ENCODE peak calls at places on chromosome 19, in eight cellular contexts. One of them, this sample, is unnamed.

GRCh38 chr19:1206063-1206732 is 620 bp downstream of the STK11 start:
- DNase-seq in thoracic aorta: no peak
- DNase-seq in CD4-positive, alpha-beta T cell: no peak
- DNase-seq in posterior cingulate gyrus: no peak
- DNase-seq in activated B cell treated with CpG ODN at 0.5 μM for 24 hours: no peak
- DNase-seq in neural crest cell: no peak
- DNase-seq in posterior vena cava: peak
- DNase-seq in activated CD4-positive, CD25-positive, alpha-beta regulatory T cell treated with anti-CD3 and anti-CD28 coated beads, Interleukin-2, amount 50 U/mL, for 16 hours: no peak
- DNase-seq in this sample: peak

GRCh38 chr19:17879466-17879865 is 7.7 kb downstream of the SLC5A5 start:
- DNase-seq in thoracic aorta: no peak
- DNase-seq in CD4-positive, alpha-beta T cell: no peak
- DNase-seq in posterior cingulate gyrus: no peak
- DNase-seq in activated B cell treated with CpG ODN at 0.5 μM for 24 hours: no peak
- DNase-seq in neural crest cell: no peak
- DNase-seq in posterior vena cava: no peak
- DNase-seq in activated CD4-positive, CD25-positive, alpha-beta regulatory T cell treated with anti-CD3 and anti-CD28 coated beads, Interleukin-2, amount 50 U/mL, for 16 hours: no peak
- DNase-seq in this sample: peak

GRCh38 chr19:2488942-2489731 is 13.2 kb downstream of the GADD45B start:
- DNase-seq in thoracic aorta: no peak
- DNase-seq in CD4-positive, alpha-beta T cell: no peak
- DNase-seq in posterior cingulate gyrus: peak
- DNase-seq in activated B cell treated with CpG ODN at 0.5 μM for 24 hours: peak
- DNase-seq in neural crest cell: no peak
- DNase-seq in posterior vena cava: peak
- DNase-seq in activated CD4-positive, CD25-positive, alpha-beta regulatory T cell treated with anti-CD3 and anti-CD28 coated beads, Interleukin-2, amount 50 U/mL, for 16 hours: no peak
- DNase-seq in this sample: peak

GRCh38 chr19:50512999-50513745 is 541 bp downstream of the ASPDH start:
- DNase-seq in thoracic aorta: no peak
- DNase-seq in CD4-positive, alpha-beta T cell: no peak
- DNase-seq in posterior cingulate gyrus: peak
- DNase-seq in activated B cell treated with CpG ODN at 0.5 μM for 24 hours: no peak
- DNase-seq in neural crest cell: no peak
- DNase-seq in posterior vena cava: peak
- DNase-seq in activated CD4-positive, CD25-positive, alpha-beta regulatory T cell treated with anti-CD3 and anti-CD28 coated beads, Interleukin-2, amount 50 U/mL, for 16 hours: no peak
- DNase-seq in this sample: peak

GRCh38 chr19:13476071-13476470 is 30.2 kb downstream of the CACNA1A start:
- DNase-seq in thoracic aorta: no peak
- DNase-seq in CD4-positive, alpha-beta T cell: no peak
- DNase-seq in posterior cingulate gyrus: no peak
- DNase-seq in activated B cell treated with CpG ODN at 0.5 μM for 24 hours: no peak
- DNase-seq in neural crest cell: no peak
- DNase-seq in posterior vena cava: no peak
- DNase-seq in activated CD4-positive, CD25-positive, alpha-beta regulatory T cell treated with anti-CD3 and anti-CD28 coated beads, Interleukin-2, amount 50 U/mL, for 16 hours: no peak
- DNase-seq in this sample: no peak

GRCh38 chr19:3849092-3849491 is 19.7 kb downstream of the ZFR2 start:
- DNase-seq in thoracic aorta: no peak
- DNase-seq in CD4-positive, alpha-beta T cell: peak
- DNase-seq in posterior cingulate gyrus: no peak
- DNase-seq in activated B cell treated with CpG ODN at 0.5 μM for 24 hours: no peak
- DNase-seq in neural crest cell: peak
- DNase-seq in posterior vena cava: no peak
- DNase-seq in activated CD4-positive, CD25-positive, alpha-beta regulatory T cell treated with anti-CD3 and anti-CD28 coated beads, Interleukin-2, amount 50 U/mL, for 16 hours: no peak
- DNase-seq in this sample: no peak

GRCh38 chr19:36054733-36055686 is at the start of gene WDR62:
- DNase-seq in thoracic aorta: peak
- DNase-seq in CD4-positive, alpha-beta T cell: no peak
- DNase-seq in posterior cingulate gyrus: peak
- DNase-seq in activated B cell treated with CpG ODN at 0.5 μM for 24 hours: peak
- DNase-seq in neural crest cell: peak
- DNase-seq in posterior vena cava: peak
- DNase-seq in activated CD4-positive, CD25-positive, alpha-beta regulatory T cell treated with anti-CD3 and anti-CD28 coated beads, Interleukin-2, amount 50 U/mL, for 16 hours: peak
- DNase-seq in this sample: peak

GRCh38 chr19:18978616-18979015 is 37.6 kb upstream of the HOMER3 start:
- DNase-seq in thoracic aorta: no peak
- DNase-seq in CD4-positive, alpha-beta T cell: no peak
- DNase-seq in posterior cingulate gyrus: no peak
- DNase-seq in activated B cell treated with CpG ODN at 0.5 μM for 24 hours: no peak
- DNase-seq in neural crest cell: no peak
- DNase-seq in posterior vena cava: no peak
- DNase-seq in activated CD4-positive, CD25-positive, alpha-beta regulatory T cell treated with anti-CD3 and anti-CD28 coated beads, Interleukin-2, amount 50 U/mL, for 16 hours: no peak
- DNase-seq in this sample: no peak

GRCh38 chr19:41869374-41869955 is 7.6 kb upstream of the CD79A start:
- DNase-seq in thoracic aorta: no peak
- DNase-seq in CD4-positive, alpha-beta T cell: no peak
- DNase-seq in posterior cingulate gyrus: no peak
- DNase-seq in activated B cell treated with CpG ODN at 0.5 μM for 24 hours: no peak
- DNase-seq in neural crest cell: no peak
- DNase-seq in posterior vena cava: no peak
- DNase-seq in activated CD4-positive, CD25-positive, alpha-beta regulatory T cell treated with anti-CD3 and anti-CD28 coated beads, Interleukin-2, amount 50 U/mL, for 16 hours: no peak
- DNase-seq in this sample: peak

GRCh38 chr19:16927883-16928282 is 39.1 kb downstream of the F2RL3 start:
- DNase-seq in thoracic aorta: no peak
- DNase-seq in CD4-positive, alpha-beta T cell: no peak
- DNase-seq in posterior cingulate gyrus: peak
- DNase-seq in activated B cell treated with CpG ODN at 0.5 μM for 24 hours: no peak
- DNase-seq in neural crest cell: no peak
- DNase-seq in posterior vena cava: peak
- DNase-seq in activated CD4-positive, CD25-positive, alpha-beta regulatory T cell treated with anti-CD3 and anti-CD28 coated beads, Interleukin-2, amount 50 U/mL, for 16 hours: no peak
- DNase-seq in this sample: peak

GRCh38 chr19:47190167-47190727 is 40.8 kb downstream of the BBC3 start:
- DNase-seq in thoracic aorta: peak
- DNase-seq in CD4-positive, alpha-beta T cell: peak
- DNase-seq in posterior cingulate gyrus: peak
- DNase-seq in activated B cell treated with CpG ODN at 0.5 μM for 24 hours: no peak
- DNase-seq in neural crest cell: peak
- DNase-seq in posterior vena cava: no peak
- DNase-seq in activated CD4-positive, CD25-positive, alpha-beta regulatory T cell treated with anti-CD3 and anti-CD28 coated beads, Interleukin-2, amount 50 U/mL, for 16 hours: peak
- DNase-seq in this sample: peak

GRCh38 chr19:43779147-43779819 is 1.5 kb downstream of the KCNN4 start:
- DNase-seq in thoracic aorta: no peak
- DNase-seq in CD4-positive, alpha-beta T cell: no peak
- DNase-seq in posterior cingulate gyrus: no peak
- DNase-seq in activated B cell treated with CpG ODN at 0.5 μM for 24 hours: no peak
- DNase-seq in neural crest cell: no peak
- DNase-seq in posterior vena cava: no peak
- DNase-seq in activated CD4-positive, CD25-positive, alpha-beta regulatory T cell treated with anti-CD3 and anti-CD28 coated beads, Interleukin-2, amount 50 U/mL, for 16 hours: no peak
- DNase-seq in this sample: peak

GRCh38 chr19:48595171-48595570 is 11.4 kb upstream of the SPACA4 start:
- DNase-seq in thoracic aorta: no peak
- DNase-seq in CD4-positive, alpha-beta T cell: no peak
- DNase-seq in posterior cingulate gyrus: no peak
- DNase-seq in activated B cell treated with CpG ODN at 0.5 μM for 24 hours: no peak
- DNase-seq in neural crest cell: no peak
- DNase-seq in posterior vena cava: no peak
- DNase-seq in activated CD4-positive, CD25-positive, alpha-beta regulatory T cell treated with anti-CD3 and anti-CD28 coated beads, Interleukin-2, amount 50 U/mL, for 16 hours: no peak
- DNase-seq in this sample: no peak

GRCh38 chr19:35692010-35692409 is 12.3 kb upstream of the ZBTB32 start:
- DNase-seq in thoracic aorta: no peak
- DNase-seq in CD4-positive, alpha-beta T cell: no peak
- DNase-seq in posterior cingulate gyrus: no peak
- DNase-seq in activated B cell treated with CpG ODN at 0.5 μM for 24 hours: no peak
- DNase-seq in neural crest cell: no peak
- DNase-seq in posterior vena cava: no peak
- DNase-seq in activated CD4-positive, CD25-positive, alpha-beta regulatory T cell treated with anti-CD3 and anti-CD28 coated beads, Interleukin-2, amount 50 U/mL, for 16 hours: no peak
- DNase-seq in this sample: no peak

GRCh38 chr19:10625003-10625761 is at the start of gene SLC44A2:
- DNase-seq in thoracic aorta: no peak
- DNase-seq in CD4-positive, alpha-beta T cell: no peak
- DNase-seq in posterior cingulate gyrus: peak
- DNase-seq in activated B cell treated with CpG ODN at 0.5 μM for 24 hours: no peak
- DNase-seq in neural crest cell: peak
- DNase-seq in posterior vena cava: peak
- DNase-seq in activated CD4-positive, CD25-positive, alpha-beta regulatory T cell treated with anti-CD3 and anti-CD28 coated beads, Interleukin-2, amount 50 U/mL, for 16 hours: no peak
- DNase-seq in this sample: peak

GRCh38 chr19:46404039-46404883 is 9.1 kb downstream of the CCDC8 start:
- DNase-seq in thoracic aorta: no peak
- DNase-seq in CD4-positive, alpha-beta T cell: no peak
- DNase-seq in posterior cingulate gyrus: peak
- DNase-seq in activated B cell treated with CpG ODN at 0.5 μM for 24 hours: no peak
- DNase-seq in neural crest cell: peak
- DNase-seq in posterior vena cava: no peak
- DNase-seq in activated CD4-positive, CD25-positive, alpha-beta regulatory T cell treated with anti-CD3 and anti-CD28 coated beads, Interleukin-2, amount 50 U/mL, for 16 hours: no peak
- DNase-seq in this sample: peak